ENCODE peak calls at places on chromosomes 2 and 18, in four cellular contexts. One of them, this sample, is unnamed.

GRCh38 chr2:121128741-121129659 is 156.0 kb downstream of the TFCP2L1 start:
- DNase-seq in GM12878: no peak
- DNase-seq in HepG2: peak; percentile 45
- DNase-seq in K562: peak; percentile 52
- DNase-seq in this sample: peak; percentile 66

GRCh38 chr2:124318913-124319312 is 293.8 kb downstream of the CNTNAP5 start:
- DNase-seq in K562: no peak
- DNase-seq in GM12878: no peak
- DNase-seq in HepG2: no peak
- DNase-seq in this sample: no peak

GRCh38 chr2:209525834-209526281 is 102.0 kb downstream of the MAP2 start:
- DNase-seq in GM12878: no peak
- DNase-seq in HepG2: no peak
- DNase-seq in K562: no peak
- DNase-seq in this sample: no peak

GRCh38 chr18:317618-318017 is 49.8 kb upstream of the THOC1 start:
- DNase-seq in HepG2: no peak
- DNase-seq in K562: no peak
- DNase-seq in GM12878: no peak
- DNase-seq in this sample: no peak

GRCh38 chr2:105934467-105934866 is 189.8 kb downstream of the NCK2 start:
- DNase-seq in GM12878: no peak
- DNase-seq in K562: no peak
- DNase-seq in HepG2: peak; percentile 66
- DNase-seq in this sample: no peak

GRCh38 chr2:231807020-231807419 is 20.8 kb downstream of the COPS7B start:
- DNase-seq in HepG2: no peak
- DNase-seq in K562: no peak
- DNase-seq in GM12878: no peak
- DNase-seq in this sample: no peak

GRCh38 chr2:177489719-177490301 is 97.2 kb downstream of the AGPS start:
- DNase-seq in K562: peak; percentile 21
- DNase-seq in HepG2: peak; percentile 41
- DNase-seq in GM12878: no peak
- DNase-seq in this sample: peak; percentile 22

GRCh38 chr2:204665244-204665643 is 120.0 kb downstream of the PARD3B start:
- DNase-seq in HepG2: peak; percentile 10
- DNase-seq in K562: no peak
- DNase-seq in GM12878: no peak
- DNase-seq in this sample: no peak

GRCh38 chr2:177231270-177231669 is 18.7 kb downstream of the HNRNPA3 start:
- DNase-seq in HepG2: no peak
- DNase-seq in GM12878: no peak
- DNase-seq in K562: no peak
- DNase-seq in this sample: no peak

GRCh38 chr2:101124684-101125366 is 26.4 kb downstream of the TBC1D8 start:
- DNase-seq in K562: no peak
- DNase-seq in HepG2: peak; percentile 96
- DNase-seq in GM12878: no peak
- DNase-seq in this sample: no peak

GRCh38 chr18:28411806-28412205 is 234.9 kb upstream of the CDH2 start:
- DNase-seq in K562: no peak
- DNase-seq in GM12878: no peak
- DNase-seq in HepG2: no peak
- DNase-seq in this sample: no peak

GRCh38 chr2:72800491-72800890 is 25.3 kb downstream of the EXOC6B start:
- DNase-seq in GM12878: no peak
- DNase-seq in HepG2: no peak
- DNase-seq in K562: no peak
- DNase-seq in this sample: no peak

GRCh38 chr2:72809095-72809494 is 16.7 kb downstream of the EXOC6B start:
- DNase-seq in GM12878: no peak
- DNase-seq in K562: no peak
- DNase-seq in HepG2: no peak
- DNase-seq in this sample: no peak

GRCh38 chr2:72803626-72804320 is 22.1 kb downstream of the EXOC6B start:
- DNase-seq in K562: no peak
- DNase-seq in GM12878: no peak
- DNase-seq in HepG2: no peak
- DNase-seq in this sample: no peak

GRCh38 chr2:72806280-72806955 is 19.4 kb downstream of the EXOC6B start:
- DNase-seq in K562: no peak
- DNase-seq in GM12878: no peak
- DNase-seq in HepG2: no peak
- DNase-seq in this sample: no peak

DNA sequence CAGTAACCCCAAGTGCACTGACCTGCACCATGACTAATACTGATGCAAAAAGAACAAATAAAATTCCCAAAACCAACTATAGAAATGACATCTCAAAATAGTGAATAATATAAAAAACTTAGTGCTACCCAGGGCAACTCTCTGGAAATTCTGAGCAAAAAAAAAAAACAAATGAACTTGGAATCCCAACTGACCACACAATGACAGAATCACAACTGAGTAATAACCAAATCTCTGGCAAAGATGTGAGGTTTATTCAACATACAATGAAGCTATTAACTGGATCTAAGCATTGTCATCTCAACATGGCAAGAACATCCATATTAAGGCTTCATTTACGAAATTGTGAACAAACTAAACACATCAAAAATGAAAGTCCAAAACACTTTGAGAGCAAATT is 22.7 kb downstream of the EXOC6B start:
- DNase-seq in HepG2: no peak
- DNase-seq in K562: no peak
- DNase-seq in GM12878: no peak
- DNase-seq in this sample: no peak
- TF ChIP-seq TARDBP in HepG2: no peak
- TF ChIP-seq TARDBP in K562: no peak
- TF ChIP-seq TARDBP in GM12878: no peak
- TF ChIP-seq TARDBP in this sample: no peak

DNA sequence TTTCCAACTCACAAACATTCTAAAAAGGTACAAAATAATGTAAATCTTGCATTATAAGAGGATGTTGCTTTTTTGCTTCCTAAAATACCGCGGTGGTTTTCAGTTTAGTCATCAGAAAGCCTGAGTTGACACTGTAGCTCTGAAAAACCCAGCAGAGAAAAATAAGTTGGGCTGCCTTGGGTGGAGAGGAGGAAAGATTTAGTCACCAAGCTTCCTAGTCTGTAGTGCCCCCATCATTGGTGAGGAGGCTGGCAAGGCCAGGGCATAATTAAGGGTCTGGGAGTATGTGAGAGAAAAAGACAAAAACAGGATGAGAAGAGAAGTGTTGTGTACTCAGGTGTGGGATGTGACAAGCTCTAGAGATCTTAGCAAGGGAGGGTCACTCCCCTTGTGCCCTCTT is 5.7 kb downstream of the PTPRM start:
- DNase-seq in HepG2: no peak
- DNase-seq in GM12878: peak; percentile 23
- DNase-seq in K562: no peak
- DNase-seq in this sample: no peak
- TF ChIP-seq TARDBP in HepG2: no peak
- TF ChIP-seq TARDBP in GM12878: no peak
- TF ChIP-seq TARDBP in K562: no peak
- TF ChIP-seq TARDBP in this sample: no peak

GRCh38 chr2:7703523-7704144 is 786.4 kb downstream of the RNF144A start:
- DNase-seq in GM12878: no peak
- DNase-seq in K562: no peak
- DNase-seq in HepG2: no peak
- DNase-seq in this sample: no peak

GRCh38 chr2:7697052-7697451 is 779.8 kb downstream of the RNF144A start:
- DNase-seq in K562: no peak
- DNase-seq in GM12878: no peak
- DNase-seq in HepG2: no peak
- DNase-seq in this sample: peak; percentile 15

GRCh38 chr2:7704296-7704865 is 787.2 kb downstream of the RNF144A start:
- DNase-seq in K562: no peak
- DNase-seq in GM12878: no peak
- DNase-seq in HepG2: no peak
- DNase-seq in this sample: no peak

GRCh38 chr2:7703048-7703447 is 785.8 kb downstream of the RNF144A start:
- DNase-seq in GM12878: no peak
- DNase-seq in K562: no peak
- DNase-seq in HepG2: no peak
- DNase-seq in this sample: no peak

GRCh38 chr2:7701807-7702206 is 784.6 kb downstream of the RNF144A start:
- DNase-seq in GM12878: no peak
- DNase-seq in HepG2: no peak
- DNase-seq in K562: no peak
- DNase-seq in this sample: no peak
- TF ChIP-seq TARDBP in GM12878: no peak
- TF ChIP-seq TARDBP in HepG2: no peak
- TF ChIP-seq TARDBP in K562: no peak
- TF ChIP-seq TARDBP in this sample: no peak

DNA sequence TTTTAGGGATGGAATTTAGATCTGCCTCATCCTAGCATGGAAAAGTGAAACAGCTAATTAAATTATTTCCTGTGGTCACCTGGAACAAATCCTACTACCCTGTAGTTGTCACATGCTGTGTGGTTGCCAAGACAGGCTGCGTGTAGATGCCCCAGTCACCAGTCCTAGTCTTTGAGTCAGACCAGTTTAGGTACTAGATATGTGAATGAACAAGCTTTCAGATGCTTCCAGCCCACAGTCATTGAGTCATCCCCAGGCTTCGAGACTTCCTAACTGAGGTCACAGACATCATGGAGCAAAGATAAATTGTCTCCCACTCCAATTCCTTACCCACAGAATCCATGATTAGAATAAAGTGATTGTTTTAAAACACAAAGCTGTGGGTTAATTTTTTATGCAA is 35.8 kb upstream of the GRB14 start:
- DNase-seq in GM12878: no peak
- DNase-seq in K562: no peak
- DNase-seq in HepG2: no peak
- DNase-seq in this sample: no peak
- TF ChIP-seq TARDBP in GM12878: no peak
- TF ChIP-seq TARDBP in K562: no peak
- TF ChIP-seq TARDBP in HepG2: no peak
- TF ChIP-seq TARDBP in this sample: no peak

DNA sequence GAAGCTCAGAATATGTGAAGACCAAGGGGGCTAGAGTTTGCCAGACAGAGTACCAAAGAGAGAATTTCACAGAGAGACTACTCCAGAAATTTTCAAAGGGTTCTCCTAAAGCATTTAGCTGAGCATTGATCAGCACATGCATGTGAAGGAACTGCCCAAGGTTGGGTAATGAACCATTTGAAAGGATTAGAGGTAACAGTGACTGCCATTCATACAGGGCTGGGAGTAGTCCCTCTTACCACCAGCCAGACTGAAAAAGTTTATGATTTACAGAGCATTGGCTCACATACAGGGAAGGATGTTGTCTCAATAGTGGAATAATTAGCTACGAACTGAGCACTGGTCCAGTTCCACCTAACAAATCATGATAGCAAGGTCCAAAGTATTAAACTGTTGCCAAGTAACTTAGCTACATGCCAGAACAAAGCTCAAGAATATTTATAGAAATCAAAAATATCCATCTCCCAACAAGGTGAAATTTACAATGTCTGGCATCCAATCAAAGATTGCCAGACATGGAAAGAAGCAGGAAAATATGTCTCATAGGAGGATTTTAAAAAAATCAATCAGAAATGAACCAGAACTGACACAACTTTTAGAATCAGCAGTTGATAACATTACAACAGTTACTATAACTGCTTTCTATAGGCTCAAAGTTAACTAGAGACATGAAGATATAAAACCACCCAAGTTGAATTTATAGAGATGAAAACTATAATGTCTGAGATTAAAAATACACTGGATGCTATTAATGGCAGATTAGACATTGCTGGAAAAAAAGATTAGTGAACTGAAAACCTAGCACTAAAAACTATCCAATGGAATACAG is 25.7 kb upstream of the RNF103 start:
- DNase-seq in GM12878: no peak
- DNase-seq in HepG2: peak; percentile 97
- DNase-seq in K562: no peak
- DNase-seq in this sample: no peak
- TF ChIP-seq TARDBP in GM12878: no peak
- TF ChIP-seq TARDBP in HepG2: peak; percentile 77
- TF ChIP-seq TARDBP in K562: no peak
- TF ChIP-seq TARDBP in this sample: no peak

GRCh38 chr2:205699554-205700289 is 17.4 kb downstream of the NRP2 start:
- DNase-seq in HepG2: no peak
- DNase-seq in GM12878: no peak
- DNase-seq in K562: no peak
- DNase-seq in this sample: no peak

GRCh38 chr2:205701509-205701908 is 19.2 kb downstream of the NRP2 start:
- DNase-seq in GM12878: no peak
- DNase-seq in HepG2: no peak
- DNase-seq in K562: no peak
- DNase-seq in this sample: no peak

GRCh38 chr2:205696541-205697441 is 14.5 kb downstream of the NRP2 start:
- DNase-seq in GM12878: no peak
- DNase-seq in HepG2: peak; percentile 64
- DNase-seq in K562: no peak
- DNase-seq in this sample: no peak

GRCh38 chr2:205700331-205701132 is 18.2 kb downstream of the NRP2 start:
- DNase-seq in HepG2: peak; percentile 89
- DNase-seq in GM12878: no peak
- DNase-seq in K562: no peak
- DNase-seq in this sample: no peak

GRCh38 chr2:205698556-205699282 is 16.4 kb downstream of the NRP2 start:
- DNase-seq in GM12878: no peak
- DNase-seq in HepG2: no peak
- DNase-seq in K562: no peak
- DNase-seq in this sample: no peak
- TF ChIP-seq TARDBP in GM12878: no peak
- TF ChIP-seq TARDBP in HepG2: no peak
- TF ChIP-seq TARDBP in K562: no peak
- TF ChIP-seq TARDBP in this sample: no peak

DNA sequence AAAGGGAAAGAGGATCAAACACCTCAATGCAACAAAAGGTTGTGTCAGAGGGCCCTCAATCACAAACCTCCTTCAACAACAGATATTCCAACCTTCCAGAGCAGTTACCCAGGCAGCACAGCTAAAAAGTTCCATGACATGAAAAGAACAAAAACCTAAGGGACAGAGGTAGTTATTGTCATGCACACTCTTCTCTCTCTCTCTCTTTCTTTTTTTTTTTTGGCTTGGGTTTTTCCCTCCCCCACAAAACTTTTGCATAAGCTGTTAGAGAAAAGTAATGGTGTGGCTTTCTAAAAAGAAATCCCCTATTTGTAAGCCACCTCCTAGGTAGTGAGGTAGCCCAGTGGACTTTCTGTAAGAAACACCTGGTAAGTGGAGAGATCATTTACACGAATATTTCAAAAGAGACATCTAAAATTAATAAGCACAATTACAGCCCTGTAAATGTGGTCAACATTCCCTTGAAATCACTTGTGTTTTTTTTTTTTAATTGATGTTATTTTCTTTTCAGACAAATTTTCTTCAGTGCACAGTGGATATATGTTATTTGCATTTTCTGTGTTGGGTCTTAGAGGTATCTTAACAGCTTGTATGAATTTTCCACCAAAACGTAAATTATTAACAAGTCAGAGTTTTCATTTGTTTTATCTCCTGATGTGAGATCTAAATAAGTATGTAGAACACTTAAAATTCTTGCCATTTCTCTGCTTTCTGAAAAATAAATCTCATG is 48.4 kb downstream of the ZEB2 start:
- DNase-seq in HepG2: no peak
- DNase-seq in GM12878: peak; percentile 19
- DNase-seq in K562: no peak
- DNase-seq in this sample: no peak
- TF ChIP-seq TARDBP in HepG2: no peak
- TF ChIP-seq TARDBP in GM12878: no peak
- TF ChIP-seq TARDBP in K562: no peak
- TF ChIP-seq TARDBP in this sample: no peak

This sample was measured in HEK293T.